ENCODE peak calls at places on chromosomes 2 and 18, in five cellular contexts. N is AG04450; O is NT2/D1; T is activated T-cell treated with anti-CD3 and anti-CD28 coated beads, Interleukin-2, amount 50 U/mL, for 72 hours; M is stimulated activated CD8-positive, alpha-beta memory T cell treated with anti-CD3 and anti-CD28 coated beads, Interleukin-7, amount 100 ng/mL, for 1 hour. F is an unnamed sample.

GRCh38 chr2:14417586-14417985 is 214.9 kb upstream of the LRATD1 start:
- DNase-seq in N (no peak), O (no peak), T (no peak), M (no peak), F (no peak)

GRCh38 chr2:190267302-190267701 is 52.3 kb downstream of the HIBCH start:
- DNase-seq in N (peak), O (no peak), T (no peak), M (no peak), F (peak)

GRCh38 chr2:235350234-235350633 is 143.6 kb upstream of the AGAP1 start:
- DNase-seq in N (no peak), O (no peak), T (no peak), M (no peak), F (no peak)

GRCh38 chr2:88638743-88639142 is 11.5 kb upstream of the EIF2AK3 start:
- DNase-seq in N (no peak), O (no peak), T (peak), M (no peak), F (no peak)

GRCh38 chr18:63067939-63068338 is 251.6 kb downstream of the BCL2 start:
- DNase-seq in N (no peak), O (no peak), T (peak), M (no peak), F (no peak)

GRCh38 chr2:215465246-215465645 is 29.4 kb upstream of the FN1 start:
- DNase-seq in N (no peak), O (no peak), T (no peak), M (no peak), F (no peak)

GRCh38 chr2:98026927-98027522 is 31.3 kb upstream of the TMEM131 start:
- DNase-seq in N (no peak), O (no peak), T (no peak), M (no peak), F (no peak)

GRCh38 chr2:52387937-52388590 is 1356.1 kb upstream of the NRXN1 start:
- DNase-seq in N (no peak), O (no peak), T (no peak), M (no peak), F (no peak)

GRCh38 chr2:69779258-69779989 is 37.5 kb downstream of the ANXA4 start:
- DNase-seq in N (no peak), O (no peak), T (no peak), M (no peak), F (no peak)

F was measured in AG09309.